ENCODE peak calls at places on chromosomes 6 and 20, in ten cellular contexts. One of them, this sample, is unnamed. For H3K4me1 and H3K27me3, the result is how much of the 10 kb centered on the place peaks cover.

GRCh38 chr20:24309596-24309995 is 159.8 kb upstream of the SYNDIG1 start:
- DNase-seq in uterus: no peak
- DNase-seq in lower lobe of right lung: no peak
- DNase-seq in HepG2: no peak
- DNase-seq in NT2/D1: no peak
- DNase-seq in HCT116: no peak
- DNase-seq in neural progenitor cell: no peak
- DNase-seq in hepatocyte: peak
- DNase-seq in right atrium auricular region: no peak
- DNase-seq in prostate gland: no peak
- DNase-seq in this sample: no peak

GRCh38 chr6:134315974-134316391 is 1.9 kb downstream of the SGK1 start:
- DNase-seq in uterus: no peak
- DNase-seq in lower lobe of right lung: no peak
- DNase-seq in HepG2: no peak
- DNase-seq in NT2/D1: no peak
- DNase-seq in HCT116: no peak
- DNase-seq in neural progenitor cell: no peak
- DNase-seq in hepatocyte: no peak
- DNase-seq in right atrium auricular region: no peak
- DNase-seq in prostate gland: no peak
- DNase-seq in this sample: no peak

GRCh38 chr6:62075869-62076268 is 210.2 kb downstream of the KHDRBS2 start:
- DNase-seq in uterus: no peak
- DNase-seq in lower lobe of right lung: no peak
- DNase-seq in HepG2: no peak
- DNase-seq in NT2/D1: no peak
- DNase-seq in HCT116: no peak
- DNase-seq in neural progenitor cell: no peak
- DNase-seq in hepatocyte: no peak
- DNase-seq in right atrium auricular region: no peak
- DNase-seq in prostate gland: no peak
- DNase-seq in this sample: no peak

GRCh38 chr20:63128956-63129355 is 87.0 kb downstream of the YTHDF1 start:
- DNase-seq in uterus: no peak
- DNase-seq in lower lobe of right lung: peak
- DNase-seq in HepG2: no peak
- DNase-seq in NT2/D1: no peak
- DNase-seq in HCT116: no peak
- DNase-seq in neural progenitor cell: no peak
- DNase-seq in hepatocyte: no peak
- DNase-seq in right atrium auricular region: no peak
- DNase-seq in prostate gland: no peak
- DNase-seq in this sample: peak

GRCh38 chr20:43322851-43323250 is 133.1 kb upstream of the PTPRT start:
- DNase-seq in uterus: no peak
- DNase-seq in lower lobe of right lung: no peak
- DNase-seq in HepG2: no peak
- DNase-seq in NT2/D1: no peak
- DNase-seq in HCT116: no peak
- DNase-seq in neural progenitor cell: no peak
- DNase-seq in hepatocyte: no peak
- DNase-seq in right atrium auricular region: no peak
- DNase-seq in prostate gland: no peak
- DNase-seq in this sample: no peak

GRCh38 chr6:33217246-33217645 is 8.9 kb downstream of the RING1 start:
- DNase-seq in uterus: no peak
- DNase-seq in lower lobe of right lung: no peak
- DNase-seq in HepG2: no peak
- DNase-seq in NT2/D1: no peak
- DNase-seq in HCT116: no peak
- DNase-seq in neural progenitor cell: no peak
- DNase-seq in hepatocyte: no peak
- DNase-seq in right atrium auricular region: no peak
- DNase-seq in prostate gland: no peak
- DNase-seq in this sample: no peak

GRCh38 chr20:62652051-62652893 is 10.0 kb downstream of the SLCO4A1 start:
- DNase-seq in uterus: peak
- DNase-seq in lower lobe of right lung: peak
- DNase-seq in HepG2: peak
- DNase-seq in NT2/D1: no peak
- DNase-seq in HCT116: peak
- DNase-seq in neural progenitor cell: peak
- DNase-seq in hepatocyte: peak
- DNase-seq in right atrium auricular region: peak
- DNase-seq in prostate gland: peak
- DNase-seq in this sample: peak

GRCh38 chr6:96814581-96814980 is 22.7 kb downstream of the GPR63 start:
- DNase-seq in uterus: no peak
- DNase-seq in lower lobe of right lung: no peak
- DNase-seq in HepG2: no peak
- DNase-seq in NT2/D1: no peak
- DNase-seq in HCT116: no peak
- DNase-seq in neural progenitor cell: no peak
- DNase-seq in hepatocyte: no peak
- DNase-seq in right atrium auricular region: no peak
- DNase-seq in prostate gland: no peak
- DNase-seq in this sample: no peak

GRCh38 chr6:32046450-32047083 is 8.4 kb downstream of the CYP21A2 start:
- DNase-seq in uterus: peak
- DNase-seq in lower lobe of right lung: no peak
- DNase-seq in HepG2: peak
- DNase-seq in NT2/D1: no peak
- DNase-seq in HCT116: no peak
- DNase-seq in neural progenitor cell: peak
- DNase-seq in hepatocyte: peak
- DNase-seq in right atrium auricular region: peak
- DNase-seq in prostate gland: no peak
- DNase-seq in this sample: peak

GRCh38 chr6:11428351-11428750 is 109.2 kb upstream of the TMEM170B start:
- DNase-seq in uterus: no peak
- DNase-seq in lower lobe of right lung: no peak
- DNase-seq in HepG2: no peak
- DNase-seq in NT2/D1: no peak
- DNase-seq in HCT116: no peak
- DNase-seq in neural progenitor cell: no peak
- DNase-seq in hepatocyte: no peak
- DNase-seq in right atrium auricular region: no peak
- DNase-seq in prostate gland: no peak
- DNase-seq in this sample: no peak

GRCh38 chr20:8132015-8132631 is at the start of gene PLCB1:
- DNase-seq in uterus: peak
- DNase-seq in lower lobe of right lung: peak
- DNase-seq in HepG2: peak
- DNase-seq in NT2/D1: peak
- DNase-seq in HCT116: peak
- DNase-seq in neural progenitor cell: peak
- DNase-seq in hepatocyte: peak
- DNase-seq in right atrium auricular region: peak
- DNase-seq in prostate gland: peak
- DNase-seq in this sample: peak

GRCh38 chr20:35129647-35130069 is 17.5 kb downstream of the EDEM2 start:
- DNase-seq in uterus: no peak
- DNase-seq in lower lobe of right lung: no peak
- DNase-seq in HepG2: peak
- DNase-seq in NT2/D1: no peak
- DNase-seq in HCT116: no peak
- DNase-seq in neural progenitor cell: no peak
- DNase-seq in hepatocyte: no peak
- DNase-seq in right atrium auricular region: no peak
- DNase-seq in prostate gland: no peak
- DNase-seq in this sample: no peak

GRCh38 chr6:10030942-10031537 is 383.8 kb downstream of the TFAP2A start:
- DNase-seq in uterus: no peak
- DNase-seq in lower lobe of right lung: no peak
- DNase-seq in HepG2: peak
- DNase-seq in NT2/D1: peak
- DNase-seq in HCT116: peak
- DNase-seq in neural progenitor cell: peak
- DNase-seq in hepatocyte: peak
- DNase-seq in right atrium auricular region: no peak
- DNase-seq in prostate gland: no peak
- DNase-seq in this sample: no peak

GRCh38 chr6:12545837-12546658 is 170.5 kb upstream of the PHACTR1 start:
- DNase-seq in uterus: no peak
- DNase-seq in lower lobe of right lung: no peak
- DNase-seq in HepG2: no peak
- DNase-seq in NT2/D1: no peak
- DNase-seq in HCT116: peak
- DNase-seq in neural progenitor cell: no peak
- DNase-seq in hepatocyte: no peak
- DNase-seq in right atrium auricular region: no peak
- DNase-seq in prostate gland: no peak
- DNase-seq in this sample: no peak

GRCh38 chr20:46631212-46631869 is 19.9 kb downstream of the SLC13A3 start:
- DNase-seq in uterus: no peak
- DNase-seq in lower lobe of right lung: peak
- DNase-seq in HepG2: peak
- DNase-seq in NT2/D1: no peak
- DNase-seq in HCT116: no peak
- DNase-seq in neural progenitor cell: peak
- DNase-seq in hepatocyte: peak
- DNase-seq in right atrium auricular region: no peak
- DNase-seq in prostate gland: no peak
- DNase-seq in this sample: no peak

GRCh38 chr6:3341467-3341866 is 82.7 kb downstream of the PSMG4 start:
- DNase-seq in uterus: no peak
- DNase-seq in lower lobe of right lung: no peak
- DNase-seq in HepG2: no peak
- DNase-seq in NT2/D1: no peak
- DNase-seq in HCT116: no peak
- DNase-seq in neural progenitor cell: peak
- DNase-seq in hepatocyte: no peak
- DNase-seq in right atrium auricular region: peak
- DNase-seq in prostate gland: no peak
- DNase-seq in this sample: peak

GRCh38 chr20:23180451-23180921 is 94.4 kb upstream of the CD93 start:
- DNase-seq in uterus: no peak
- DNase-seq in lower lobe of right lung: no peak
- DNase-seq in HepG2: no peak
- DNase-seq in NT2/D1: no peak
- DNase-seq in HCT116: no peak
- DNase-seq in neural progenitor cell: no peak
- DNase-seq in hepatocyte: no peak
- DNase-seq in right atrium auricular region: no peak
- DNase-seq in prostate gland: no peak
- DNase-seq in this sample: no peak

GRCh38 chr20:19012671-19013070 is 199.1 kb downstream of the SCP2D1 start:
- DNase-seq in uterus: peak
- DNase-seq in lower lobe of right lung: no peak
- DNase-seq in HepG2: no peak
- DNase-seq in NT2/D1: no peak
- DNase-seq in HCT116: no peak
- DNase-seq in neural progenitor cell: no peak
- DNase-seq in hepatocyte: no peak
- DNase-seq in right atrium auricular region: no peak
- DNase-seq in prostate gland: no peak
- DNase-seq in this sample: no peak

GRCh38 chr6:27720607-27721580 is 191.3 kb downstream of the OR2B2 start:
- DNase-seq in uterus: no peak
- DNase-seq in lower lobe of right lung: no peak
- DNase-seq in HepG2: peak
- DNase-seq in NT2/D1: peak
- DNase-seq in HCT116: peak
- DNase-seq in neural progenitor cell: peak
- DNase-seq in hepatocyte: peak
- DNase-seq in right atrium auricular region: no peak
- DNase-seq in prostate gland: no peak
- DNase-seq in this sample: no peak

GRCh38 chr6:56746767-56747504 is 104.2 kb upstream of the DST start:
- DNase-seq in uterus: no peak
- DNase-seq in lower lobe of right lung: no peak
- DNase-seq in HepG2: no peak
- DNase-seq in NT2/D1: no peak
- DNase-seq in HCT116: no peak
- DNase-seq in neural progenitor cell: peak
- DNase-seq in hepatocyte: no peak
- DNase-seq in right atrium auricular region: no peak
- DNase-seq in prostate gland: no peak
- DNase-seq in this sample: no peak
- H3K4me1 ChIP-seq in uterus: under half
- H3K4me1 ChIP-seq in lower lobe of right lung: under half
- H3K4me1 ChIP-seq in HepG2: under half
- H3K4me1 ChIP-seq in NT2/D1: under half
- H3K4me1 ChIP-seq in HCT116: half or more
- H3K4me1 ChIP-seq in neural progenitor cell: half or more
- H3K4me1 ChIP-seq in hepatocyte: under half
- H3K4me1 ChIP-seq in right atrium auricular region: under half
- H3K4me1 ChIP-seq in prostate gland: under half
- H3K4me1 ChIP-seq in this sample: under half

DNA sequence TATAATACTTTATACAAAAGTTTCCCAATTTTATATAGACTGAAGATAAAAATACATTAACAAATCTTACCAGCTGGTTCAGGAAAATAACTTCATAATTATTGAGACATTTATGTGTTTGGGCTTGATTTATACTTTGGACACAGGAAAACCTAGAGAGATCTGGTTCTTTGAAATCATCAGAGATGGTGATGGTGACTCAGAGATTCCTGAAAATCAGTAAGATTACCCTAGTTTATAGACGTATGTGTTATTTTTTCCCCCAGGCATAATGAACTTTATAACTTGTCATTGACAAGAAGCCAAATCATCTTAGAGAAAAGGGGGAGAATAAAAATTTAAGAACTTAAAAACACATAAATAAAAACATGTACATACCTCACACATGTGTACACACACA is 10.8 kb downstream of the HCRTR2 start:
- DNase-seq in uterus: no peak
- DNase-seq in lower lobe of right lung: no peak
- DNase-seq in HepG2: no peak
- DNase-seq in NT2/D1: no peak
- DNase-seq in HCT116: no peak
- DNase-seq in neural progenitor cell: no peak
- DNase-seq in hepatocyte: no peak
- DNase-seq in right atrium auricular region: no peak
- DNase-seq in prostate gland: no peak
- DNase-seq in this sample: no peak
- H3K27me3 ChIP-seq in uterus: under half
- H3K27me3 ChIP-seq in lower lobe of right lung: under half
- H3K27me3 ChIP-seq in HepG2: under half
- H3K27me3 ChIP-seq in NT2/D1: under half
- H3K27me3 ChIP-seq in HCT116: under half
- H3K27me3 ChIP-seq in neural progenitor cell: under half
- H3K27me3 ChIP-seq in hepatocyte: under half
- H3K27me3 ChIP-seq in right atrium auricular region: under half
- H3K27me3 ChIP-seq in prostate gland: under half
- H3K27me3 ChIP-seq in this sample: under half

GRCh38 chr6:106745824-106746610 is 116.6 kb downstream of the QRSL1 start:
- DNase-seq in uterus: no peak
- DNase-seq in lower lobe of right lung: no peak
- DNase-seq in HepG2: peak
- DNase-seq in NT2/D1: no peak
- DNase-seq in HCT116: no peak
- DNase-seq in neural progenitor cell: no peak
- DNase-seq in hepatocyte: no peak
- DNase-seq in right atrium auricular region: no peak
- DNase-seq in prostate gland: no peak
- DNase-seq in this sample: no peak
- H3K4me1 ChIP-seq in uterus: under half
- H3K4me1 ChIP-seq in lower lobe of right lung: under half
- H3K4me1 ChIP-seq in HepG2: half or more
- H3K4me1 ChIP-seq in NT2/D1: under half
- H3K4me1 ChIP-seq in HCT116: under half
- H3K4me1 ChIP-seq in neural progenitor cell: under half
- H3K4me1 ChIP-seq in hepatocyte: under half
- H3K4me1 ChIP-seq in right atrium auricular region: under half
- H3K4me1 ChIP-seq in prostate gland: under half
- H3K4me1 ChIP-seq in this sample: under half

GRCh38 chr6:70872469-70872868 is 84.4 kb downstream of the B3GAT2 start:
- DNase-seq in uterus: no peak
- DNase-seq in lower lobe of right lung: no peak
- DNase-seq in HepG2: no peak
- DNase-seq in NT2/D1: no peak
- DNase-seq in HCT116: no peak
- DNase-seq in neural progenitor cell: no peak
- DNase-seq in hepatocyte: no peak
- DNase-seq in right atrium auricular region: no peak
- DNase-seq in prostate gland: no peak
- DNase-seq in this sample: no peak
- H3K27me3 ChIP-seq in uterus: under half
- H3K27me3 ChIP-seq in lower lobe of right lung: under half
- H3K27me3 ChIP-seq in HepG2: under half
- H3K27me3 ChIP-seq in NT2/D1: under half
- H3K27me3 ChIP-seq in HCT116: under half
- H3K27me3 ChIP-seq in neural progenitor cell: under half
- H3K27me3 ChIP-seq in hepatocyte: under half
- H3K27me3 ChIP-seq in right atrium auricular region: under half
- H3K27me3 ChIP-seq in prostate gland: under half
- H3K27me3 ChIP-seq in this sample: under half

This sample was measured in aorta.